ENCODE peak calls at places on chromosomes 11 and 22, in five cellular contexts. One of them, this sample, is unnamed.

GRCh38 chr22:31652911-31653684 is 8.9 kb downstream of the PISD start:
- DNase-seq in HCT116: no peak
- DNase-seq in GM23338: no peak
- DNase-seq in MM.1S: no peak
- DNase-seq in hepatocyte: peak; percentile 23
- DNase-seq in this sample: no peak

GRCh38 chr11:119207607-119208006 is 1.5 kb downstream of the CBL start:
- DNase-seq in GM23338: no peak
- DNase-seq in HCT116: no peak
- DNase-seq in MM.1S: no peak
- DNase-seq in hepatocyte: no peak
- DNase-seq in this sample: no peak

GRCh38 chr11:60918941-60919275 is 5.0 kb downstream of the TMEM109 start:
- DNase-seq in MM.1S: no peak
- DNase-seq in GM23338: no peak
- DNase-seq in hepatocyte: no peak
- DNase-seq in HCT116: no peak
- DNase-seq in this sample: no peak

GRCh38 chr11:96001037-96001436 is 77.1 kb upstream of the MTMR2 start:
- DNase-seq in GM23338: no peak
- DNase-seq in hepatocyte: no peak
- DNase-seq in MM.1S: no peak
- DNase-seq in HCT116: no peak
- DNase-seq in this sample: no peak

GRCh38 chr22:25027959-25028840 is 75.7 kb downstream of the KIAA1671 start:
- DNase-seq in MM.1S: no peak
- DNase-seq in HCT116: no peak
- DNase-seq in hepatocyte: peak; percentile 49
- DNase-seq in GM23338: peak; percentile 81
- DNase-seq in this sample: no peak

GRCh38 chr11:118277312-118277711 is 13.2 kb upstream of the MPZL2 start:
- DNase-seq in MM.1S: no peak
- DNase-seq in GM23338: peak; percentile 17
- DNase-seq in HCT116: peak; percentile 44
- DNase-seq in hepatocyte: no peak
- DNase-seq in this sample: peak; percentile 99

GRCh38 chr11:74226907-74227306 is 55.8 kb downstream of the PPME1 start:
- DNase-seq in MM.1S: no peak
- DNase-seq in HCT116: no peak
- DNase-seq in GM23338: peak; percentile 54
- DNase-seq in hepatocyte: no peak
- DNase-seq in this sample: no peak

GRCh38 chr22:38317995-38318715 is 922 bp upstream of the CSNK1E start:
- DNase-seq in hepatocyte: peak; percentile 91
- DNase-seq in GM23338: no peak
- DNase-seq in HCT116: peak; percentile 81
- DNase-seq in MM.1S: peak; percentile 30
- DNase-seq in this sample: peak; percentile 99

GRCh38 chr11:17171342-17171741 is 36.4 kb downstream of the PIK3C2A start:
- DNase-seq in MM.1S: no peak
- DNase-seq in HCT116: no peak
- DNase-seq in GM23338: peak; percentile 48
- DNase-seq in hepatocyte: no peak
- DNase-seq in this sample: no peak

GRCh38 chr11:28114116-28114515 is 5.9 kb downstream of the METTL15 start:
- DNase-seq in GM23338: no peak
- DNase-seq in hepatocyte: no peak
- DNase-seq in HCT116: no peak
- DNase-seq in MM.1S: no peak
- DNase-seq in this sample: no peak

GRCh38 chr11:65788801-65789200 is 1.9 kb downstream of the OVOL1 start:
- DNase-seq in HCT116: no peak
- DNase-seq in hepatocyte: no peak
- DNase-seq in MM.1S: no peak
- DNase-seq in GM23338: no peak
- DNase-seq in this sample: no peak

GRCh38 chr11:130177782-130178181 is 18.2 kb downstream of the ST14 start:
- DNase-seq in HCT116: no peak
- DNase-seq in MM.1S: no peak
- DNase-seq in GM23338: no peak
- DNase-seq in hepatocyte: no peak
- DNase-seq in this sample: no peak

GRCh38 chr11:62705401-62705800 is 1.8 kb downstream of the BSCL2 start:
- DNase-seq in HCT116: no peak
- DNase-seq in MM.1S: no peak
- DNase-seq in hepatocyte: no peak
- DNase-seq in GM23338: peak; percentile 48
- DNase-seq in this sample: peak; percentile 50

GRCh38 chr11:43933608-43934358 is 8.7 kb upstream of the C11orf96 start:
- DNase-seq in hepatocyte: no peak
- DNase-seq in GM23338: no peak
- DNase-seq in HCT116: no peak
- DNase-seq in MM.1S: no peak
- DNase-seq in this sample: no peak

GRCh38 chr11:110990316-110990715 is 255.2 kb upstream of the POU2AF2 start:
- DNase-seq in HCT116: no peak
- DNase-seq in GM23338: no peak
- DNase-seq in MM.1S: no peak
- DNase-seq in hepatocyte: no peak
- DNase-seq in this sample: no peak

GRCh38 chr11:440065-441042 is 1.5 kb downstream of the ANO9 start:
- DNase-seq in MM.1S: no peak
- DNase-seq in hepatocyte: no peak
- DNase-seq in HCT116: no peak
- DNase-seq in GM23338: no peak
- DNase-seq in this sample: no peak

GRCh38 chr11:79520086-79520485 is 79.3 kb upstream of the TENM4 start:
- DNase-seq in hepatocyte: no peak
- DNase-seq in GM23338: no peak
- DNase-seq in HCT116: no peak
- DNase-seq in MM.1S: no peak
- DNase-seq in this sample: no peak

GRCh38 chr11:61007383-61007970 is 36.0 kb downstream of the CD6 start:
- DNase-seq in GM23338: peak; percentile 70
- DNase-seq in MM.1S: peak; percentile 17
- DNase-seq in hepatocyte: peak; percentile 62
- DNase-seq in HCT116: no peak
- DNase-seq in this sample: no peak

GRCh38 chr11:65833297-65834030 is at the start of gene SNX32:
- DNase-seq in HCT116: no peak
- DNase-seq in GM23338: peak; percentile 98
- DNase-seq in hepatocyte: peak; percentile 97
- DNase-seq in MM.1S: peak; percentile 86
- DNase-seq in this sample: no peak

GRCh38 chr11:26045082-26045481 is 286.8 kb upstream of the ANO3 start:
- DNase-seq in MM.1S: peak; percentile 5
- DNase-seq in HCT116: no peak
- DNase-seq in GM23338: no peak
- DNase-seq in hepatocyte: no peak
- DNase-seq in this sample: no peak

GRCh38 chr11:2881076-2881973 is 4.2 kb downstream of the CDKN1C start:
- DNase-seq in GM23338: no peak
- DNase-seq in HCT116: no peak
- DNase-seq in MM.1S: no peak
- DNase-seq in hepatocyte: no peak
- DNase-seq in this sample: no peak

GRCh38 chr11:2883717-2884423 is 1.7 kb downstream of the CDKN1C start:
- DNase-seq in HCT116: no peak
- DNase-seq in MM.1S: peak; percentile 20
- DNase-seq in GM23338: peak; percentile 64
- DNase-seq in hepatocyte: peak; percentile 46
- DNase-seq in this sample: no peak

GRCh38 chr11:2880646-2881045 is 4.9 kb downstream of the CDKN1C start:
- DNase-seq in GM23338: no peak
- DNase-seq in HCT116: no peak
- DNase-seq in hepatocyte: no peak
- DNase-seq in MM.1S: no peak
- DNase-seq in this sample: no peak

GRCh38 chr11:2882681-2883110 is 2.9 kb downstream of the CDKN1C start:
- DNase-seq in hepatocyte: no peak
- DNase-seq in GM23338: peak; percentile 50
- DNase-seq in MM.1S: no peak
- DNase-seq in HCT116: no peak
- DNase-seq in this sample: no peak

DNA sequence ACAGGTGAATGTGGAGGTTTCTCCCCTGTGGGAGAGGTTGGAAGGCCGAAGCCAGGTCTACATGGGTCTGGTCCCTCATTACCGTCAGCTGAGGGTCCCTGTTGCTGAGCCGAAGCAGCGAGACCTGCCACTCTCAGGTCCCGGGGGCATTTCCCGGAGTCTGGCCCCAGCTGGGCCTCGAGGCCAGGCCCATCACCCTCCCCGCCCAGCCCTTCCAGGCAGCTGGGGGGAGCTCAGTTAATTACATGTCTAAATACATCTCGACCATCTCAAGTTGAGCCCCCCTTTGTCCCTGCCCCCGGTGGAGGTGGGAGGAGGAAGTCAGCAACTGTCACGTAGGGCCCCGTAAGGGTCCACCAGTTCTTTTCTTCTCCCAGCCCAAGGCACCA is 3.6 kb downstream of the CDKN1C start:
- DNase-seq in HCT116: no peak
- DNase-seq in GM23338: no peak
- DNase-seq in hepatocyte: peak; percentile 55
- DNase-seq in MM.1S: no peak
- DNase-seq in this sample: no peak
- H3K9me2 ChIP-seq in HCT116: no peaks in the 10 kb centered on the region
- H3K9me2 ChIP-seq in GM23338: no peaks in the 10 kb centered on the region
- H3K9me2 ChIP-seq in hepatocyte: no peaks in the 10 kb centered on the region
- H3K9me2 ChIP-seq in MM.1S: no peaks in the 10 kb centered on the region
- H3K9me2 ChIP-seq in this sample: no peaks in the 10 kb centered on the region

DNA sequence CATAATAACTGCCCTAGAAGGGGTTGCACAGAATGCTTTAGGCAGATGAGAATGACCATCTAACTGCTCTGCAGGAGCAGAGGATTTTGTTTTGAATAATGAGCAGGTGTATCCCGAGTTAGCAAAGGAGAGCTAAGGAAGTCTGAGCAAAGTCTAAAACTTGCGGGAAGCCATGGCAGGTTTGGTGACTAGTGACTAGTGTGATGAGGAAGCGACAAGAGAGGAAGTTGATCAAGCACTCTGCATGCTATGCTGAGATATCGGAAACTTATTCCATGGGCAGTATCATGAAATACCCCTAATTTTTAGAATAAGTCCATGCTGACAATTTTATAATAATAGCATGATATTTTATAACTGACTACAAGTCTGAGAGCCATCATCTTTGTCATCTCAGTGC is 12.9 kb downstream of the OLFML1 start:
- DNase-seq in hepatocyte: no peak
- DNase-seq in MM.1S: no peak
- DNase-seq in GM23338: no peak
- DNase-seq in HCT116: no peak
- DNase-seq in this sample: no peak
- H3K4me2 ChIP-seq in hepatocyte: no peak overlapping the region
- H3K4me2 ChIP-seq in MM.1S: no peak overlapping the region
- H3K4me2 ChIP-seq in GM23338: no peak overlapping the region
- H3K4me2 ChIP-seq in HCT116: no peak overlapping the region
- H3K4me2 ChIP-seq in this sample: no peak overlapping the region

GRCh38 chr11:32427935-32428664 is 7.2 kb downstream of the WT1 start:
- DNase-seq in hepatocyte: no peak
- DNase-seq in MM.1S: no peak
- DNase-seq in HCT116: no peak
- DNase-seq in GM23338: peak; percentile 62
- DNase-seq in this sample: no peak
- TF ChIP-seq EZH2 in hepatocyte: peak; percentile 10
- TF ChIP-seq EZH2 in MM.1S: no peak
- TF ChIP-seq EZH2 in HCT116: no peak
- TF ChIP-seq EZH2 in GM23338: peak; percentile 83
- TF ChIP-seq EZH2 in this sample: no peak

DNA sequence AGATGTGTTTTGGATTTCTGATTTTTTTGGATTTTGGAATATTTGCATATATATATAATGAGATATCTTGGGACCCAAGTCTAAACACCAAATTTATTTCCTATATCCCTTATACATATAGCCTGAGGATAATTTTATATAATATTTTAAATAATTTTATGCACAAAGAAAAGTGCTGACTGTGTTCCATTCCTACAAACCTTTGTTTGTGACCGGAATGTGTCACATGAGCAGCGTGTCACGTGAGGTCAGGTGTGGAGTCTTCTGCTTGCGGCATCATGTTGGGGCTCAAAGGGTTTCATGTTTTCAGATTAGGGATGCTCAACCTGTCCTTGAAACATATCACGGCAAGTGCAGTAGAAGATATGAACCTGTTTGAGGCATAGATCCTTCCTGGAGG is 65.6 kb downstream of the SCN3B start:
- DNase-seq in MM.1S: no peak
- DNase-seq in GM23338: no peak
- DNase-seq in HCT116: no peak
- DNase-seq in hepatocyte: no peak
- DNase-seq in this sample: no peak
- H3K9me2 ChIP-seq in MM.1S: no peaks in the 10 kb centered on the region
- H3K9me2 ChIP-seq in GM23338: no peaks in the 10 kb centered on the region
- H3K9me2 ChIP-seq in HCT116: no peaks in the 10 kb centered on the region
- H3K9me2 ChIP-seq in hepatocyte: no peaks in the 10 kb centered on the region
- H3K9me2 ChIP-seq in this sample: no peaks in the 10 kb centered on the region

DNA sequence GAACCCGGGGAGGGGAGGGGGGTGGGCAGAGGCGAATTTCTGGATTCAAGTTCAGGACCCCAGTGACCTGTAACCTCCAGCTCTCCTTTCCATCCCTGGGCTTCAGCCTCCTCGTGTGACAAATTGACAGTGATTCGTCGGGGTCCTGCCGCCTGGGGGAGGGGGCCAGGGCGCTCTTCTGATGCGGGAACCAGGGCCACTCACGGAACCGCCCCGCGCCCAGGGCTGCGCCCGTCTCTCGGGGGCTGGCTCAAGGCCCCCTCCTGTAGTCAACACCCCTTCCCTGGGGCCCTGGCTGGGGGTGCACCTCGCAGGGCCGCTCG is 92.8 kb upstream of the ANO1 start:
- DNase-seq in MM.1S: no peak
- DNase-seq in HCT116: no peak
- DNase-seq in GM23338: peak; percentile 12
- DNase-seq in hepatocyte: no peak
- DNase-seq in this sample: no peak
- H3K4me2 ChIP-seq in MM.1S: no peak overlapping the region
- H3K4me2 ChIP-seq in HCT116: no peak overlapping the region
- H3K4me2 ChIP-seq in GM23338: peak overlapping the region; percentile 96
- H3K4me2 ChIP-seq in hepatocyte: peak overlapping the region; percentile 91
- H3K4me2 ChIP-seq in this sample: no peak overlapping the region

DNA sequence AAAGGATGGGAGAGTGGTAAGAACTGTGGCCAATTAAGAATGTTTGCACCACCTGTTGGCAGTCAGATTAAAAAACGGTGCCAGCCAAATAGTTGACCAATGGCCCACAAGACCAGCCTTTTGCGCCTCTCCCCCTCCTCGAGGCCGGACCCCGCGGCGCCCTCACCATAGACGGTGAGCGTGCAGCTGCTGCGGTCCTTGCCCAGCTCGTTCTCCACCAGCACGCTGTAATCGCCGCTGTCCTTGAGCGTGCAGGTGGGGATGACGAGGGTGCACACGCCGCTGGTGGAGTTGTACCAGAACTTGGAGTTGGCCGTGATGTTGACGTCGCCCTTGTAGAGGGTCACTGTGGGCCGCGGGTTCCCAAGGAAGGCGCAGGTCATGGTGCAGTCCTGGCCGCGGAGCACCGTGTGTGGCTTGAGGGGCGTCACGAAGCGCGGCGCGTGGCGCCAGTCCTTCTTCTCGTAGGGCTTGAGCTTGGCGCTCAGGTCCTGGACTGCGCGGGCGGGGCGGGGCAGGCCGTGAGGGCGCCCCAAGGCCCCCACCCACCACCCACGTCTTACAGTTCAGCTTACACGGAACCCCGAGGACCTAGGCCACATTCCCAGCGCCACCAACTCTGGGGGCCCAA is 7.2 kb downstream of the TMEM86A start:
- DNase-seq in hepatocyte: no peak
- DNase-seq in MM.1S: no peak
- DNase-seq in GM23338: peak; percentile 54
- DNase-seq in HCT116: no peak
- DNase-seq in this sample: no peak
- TF ChIP-seq EZH2 in hepatocyte: no peak
- TF ChIP-seq EZH2 in MM.1S: no peak
- TF ChIP-seq EZH2 in GM23338: no peak
- TF ChIP-seq EZH2 in HCT116: no peak
- TF ChIP-seq EZH2 in this sample: no peak